ENCODE peak calls at places on chromosomes 7 and 10, in eight cellular contexts. One of them, this sample, is unnamed.
A peak's percentile ranks its signal among the peaks of the same experiment; 100 is the strongest.

GRCh38 chr7:120278773-120279172 is 5.8 kb downstream of the KCND2 start:
- DNase-seq in NCI-H345: no peak
- DNase-seq in activated T-cell treated with anti-CD3 and anti-CD28 coated beads, Interleukin-2, amount 50 U/mL, for 1 hour: no peak
- DNase-seq in NCI-H2081 treated with DMSO at 0.1 percent for 48 hours: no peak
- DNase-seq in NCI-H1694 treated with DMSO at 0.1 percent for 48 hours: no peak
- DNase-seq in mesendoderm: no peak
- DNase-seq in kidney epithelial cell: no peak
- DNase-seq in activated naive CD4-positive, alpha-beta T cell: no peak
- DNase-seq in this sample: no peak

GRCh38 chr7:136348142-136348541 is 371.0 kb upstream of the MTPN start:
- DNase-seq in activated naive CD4-positive, alpha-beta T cell: no peak
- DNase-seq in mesendoderm: no peak
- DNase-seq in NCI-H345: no peak
- DNase-seq in NCI-H2081 treated with DMSO at 0.1 percent for 48 hours: no peak
- DNase-seq in activated T-cell treated with anti-CD3 and anti-CD28 coated beads, Interleukin-2, amount 50 U/mL, for 1 hour: no peak
- DNase-seq in NCI-H1694 treated with DMSO at 0.1 percent for 48 hours: no peak
- DNase-seq in kidney epithelial cell: no peak
- DNase-seq in this sample: no peak

GRCh38 chr10:104085801-104086400 is at the start of gene COL17A1:
- DNase-seq in mesendoderm: no peak
- DNase-seq in NCI-H1694 treated with DMSO at 0.1 percent for 48 hours: no peak
- DNase-seq in NCI-H2081 treated with DMSO at 0.1 percent for 48 hours: no peak
- DNase-seq in NCI-H345: no peak
- DNase-seq in kidney epithelial cell: no peak
- DNase-seq in activated T-cell treated with anti-CD3 and anti-CD28 coated beads, Interleukin-2, amount 50 U/mL, for 1 hour: no peak
- DNase-seq in activated naive CD4-positive, alpha-beta T cell: no peak
- DNase-seq in this sample: no peak

GRCh38 chr10:97612386-97612785 is 20.9 kb downstream of the MORN4 start:
- DNase-seq in NCI-H345: no peak
- DNase-seq in activated naive CD4-positive, alpha-beta T cell: no peak
- DNase-seq in NCI-H2081 treated with DMSO at 0.1 percent for 48 hours: no peak
- DNase-seq in mesendoderm: peak; percentile 83
- DNase-seq in activated T-cell treated with anti-CD3 and anti-CD28 coated beads, Interleukin-2, amount 50 U/mL, for 1 hour: no peak
- DNase-seq in NCI-H1694 treated with DMSO at 0.1 percent for 48 hours: peak; percentile 36
- DNase-seq in kidney epithelial cell: no peak
- DNase-seq in this sample: peak; percentile 90

GRCh38 chr10:9547921-9548904 is 1469.5 kb upstream of the CELF2 start:
- DNase-seq in NCI-H2081 treated with DMSO at 0.1 percent for 48 hours: no peak
- DNase-seq in NCI-H345: no peak
- DNase-seq in mesendoderm: no peak
- DNase-seq in activated T-cell treated with anti-CD3 and anti-CD28 coated beads, Interleukin-2, amount 50 U/mL, for 1 hour: no peak
- DNase-seq in NCI-H1694 treated with DMSO at 0.1 percent for 48 hours: no peak
- DNase-seq in kidney epithelial cell: no peak
- DNase-seq in activated naive CD4-positive, alpha-beta T cell: no peak
- DNase-seq in this sample: no peak

GRCh38 chr10:97564776-97565175 is 7.8 kb upstream of the ANKRD2 start:
- DNase-seq in NCI-H1694 treated with DMSO at 0.1 percent for 48 hours: no peak
- DNase-seq in NCI-H2081 treated with DMSO at 0.1 percent for 48 hours: no peak
- DNase-seq in NCI-H345: no peak
- DNase-seq in mesendoderm: peak; percentile 89
- DNase-seq in kidney epithelial cell: no peak
- DNase-seq in activated naive CD4-positive, alpha-beta T cell: no peak
- DNase-seq in activated T-cell treated with anti-CD3 and anti-CD28 coated beads, Interleukin-2, amount 50 U/mL, for 1 hour: no peak
- DNase-seq in this sample: no peak

GRCh38 chr7:99042957-99043356 is 101.0 kb downstream of the SMURF1 start:
- DNase-seq in NCI-H1694 treated with DMSO at 0.1 percent for 48 hours: no peak
- DNase-seq in activated T-cell treated with anti-CD3 and anti-CD28 coated beads, Interleukin-2, amount 50 U/mL, for 1 hour: no peak
- DNase-seq in activated naive CD4-positive, alpha-beta T cell: no peak
- DNase-seq in NCI-H345: no peak
- DNase-seq in kidney epithelial cell: no peak
- DNase-seq in NCI-H2081 treated with DMSO at 0.1 percent for 48 hours: no peak
- DNase-seq in mesendoderm: no peak
- DNase-seq in this sample: no peak

GRCh38 chr7:128947854-128948253 is 10.1 kb downstream of the IRF5 start:
- DNase-seq in activated T-cell treated with anti-CD3 and anti-CD28 coated beads, Interleukin-2, amount 50 U/mL, for 1 hour: no peak
- DNase-seq in activated naive CD4-positive, alpha-beta T cell: no peak
- DNase-seq in NCI-H345: no peak
- DNase-seq in mesendoderm: no peak
- DNase-seq in NCI-H1694 treated with DMSO at 0.1 percent for 48 hours: no peak
- DNase-seq in kidney epithelial cell: no peak
- DNase-seq in NCI-H2081 treated with DMSO at 0.1 percent for 48 hours: no peak
- DNase-seq in this sample: peak; percentile 67

GRCh38 chr7:131104611-131105293 is 222.9 kb upstream of the MKLN1 start:
- DNase-seq in NCI-H1694 treated with DMSO at 0.1 percent for 48 hours: no peak
- DNase-seq in NCI-H2081 treated with DMSO at 0.1 percent for 48 hours: no peak
- DNase-seq in kidney epithelial cell: no peak
- DNase-seq in mesendoderm: no peak
- DNase-seq in activated T-cell treated with anti-CD3 and anti-CD28 coated beads, Interleukin-2, amount 50 U/mL, for 1 hour: no peak
- DNase-seq in NCI-H345: no peak
- DNase-seq in activated naive CD4-positive, alpha-beta T cell: no peak
- DNase-seq in this sample: no peak

GRCh38 chr7:80385512-80385911 is 126.4 kb downstream of the GNAT3 start:
- DNase-seq in activated T-cell treated with anti-CD3 and anti-CD28 coated beads, Interleukin-2, amount 50 U/mL, for 1 hour: no peak
- DNase-seq in NCI-H345: no peak
- DNase-seq in NCI-H1694 treated with DMSO at 0.1 percent for 48 hours: no peak
- DNase-seq in mesendoderm: no peak
- DNase-seq in kidney epithelial cell: peak; percentile 14
- DNase-seq in NCI-H2081 treated with DMSO at 0.1 percent for 48 hours: no peak
- DNase-seq in activated naive CD4-positive, alpha-beta T cell: no peak
- DNase-seq in this sample: no peak

GRCh38 chr10:127345231-127345965 is 149.0 kb upstream of the INSYN2A start:
- DNase-seq in mesendoderm: peak; percentile 27
- DNase-seq in NCI-H2081 treated with DMSO at 0.1 percent for 48 hours: no peak
- DNase-seq in activated T-cell treated with anti-CD3 and anti-CD28 coated beads, Interleukin-2, amount 50 U/mL, for 1 hour: no peak
- DNase-seq in NCI-H345: peak; percentile 62
- DNase-seq in NCI-H1694 treated with DMSO at 0.1 percent for 48 hours: no peak
- DNase-seq in kidney epithelial cell: no peak
- DNase-seq in activated naive CD4-positive, alpha-beta T cell: no peak
- DNase-seq in this sample: no peak